ENCODE peak calls at places on chromosome 18, in eight cellular contexts. H, V, Z, I, N, P, E and O are unnamed samples.

GRCh38 chr18:5463390-5463789 is 80.4 kb downstream of the EPB41L3 start:
- DNase-seq in H (no peak), V (peak), Z (no peak), I (no peak), N (no peak), P (no peak), E (no peak), O (no peak)

GRCh38 chr18:9631814-9632496 is 17.6 kb upstream of the PPP4R1 start:
- DNase-seq in H (no peak), V (peak), Z (no peak), I (peak), N (no peak), P (peak), E (no peak), O (no peak)

GRCh38 chr18:22102948-22103663 is 66.3 kb upstream of the GATA6 start:
- DNase-seq in H (no peak), V (no peak), Z (no peak), I (no peak), N (no peak), P (no peak), E (no peak), O (no peak)

GRCh38 chr18:36809590-36810381 is 19.0 kb downstream of the TPGS2 start:
- DNase-seq in H (peak), V (peak), Z (no peak), I (peak), N (peak), P (peak), E (peak), O (no peak)

GRCh38 chr18:74190086-74190485 is 41.8 kb downstream of the TIMM21 start:
- DNase-seq in H (no peak), V (peak), Z (no peak), I (no peak), N (no peak), P (no peak), E (no peak), O (no peak)

GRCh38 chr18:37501136-37501535 is 64.5 kb downstream of the CELF4 start:
- DNase-seq in H (no peak), V (no peak), Z (no peak), I (no peak), N (no peak), P (no peak), E (no peak), O (no peak)

GRCh38 chr18:28588884-28589549 is 412.1 kb upstream of the CDH2 start:
- DNase-seq in H (no peak), V (no peak), Z (no peak), I (no peak), N (no peak), P (no peak), E (no peak), O (no peak)

GRCh38 chr18:49621851-49622351 is 60.0 kb downstream of the LIPG start:
- DNase-seq in H (no peak), V (no peak), Z (no peak), I (no peak), N (no peak), P (no peak), E (no peak), O (no peak)

GRCh38 chr18:12336887-12337286 is 28.8 kb downstream of the TUBB6 start:
- DNase-seq in H (peak), V (peak), Z (no peak), I (no peak), N (no peak), P (no peak), E (no peak), O (no peak)

GRCh38 chr18:62325806-62326645 is 916 bp downstream of the TNFRSF11A start:
- DNase-seq in H (peak), V (no peak), Z (no peak), I (no peak), N (peak), P (no peak), E (no peak), O (no peak)

GRCh38 chr18:70464343-70465114 is 175.7 kb downstream of the SOCS6 start:
- DNase-seq in H (peak), V (peak), Z (peak), I (peak), N (peak), P (no peak), E (peak), O (peak)

GRCh38 chr18:13658444-13659204 is 67.7 kb downstream of the FAM210A start:
- DNase-seq in H (no peak), V (no peak), Z (no peak), I (no peak), N (no peak), P (no peak), E (no peak), O (no peak)

GRCh38 chr18:48637081-48637990 is 98.5 kb downstream of the CTIF start:
- DNase-seq in H (no peak), V (no peak), Z (no peak), I (no peak), N (no peak), P (peak), E (no peak), O (no peak)

GRCh38 chr18:41849632-41850031 is 105.4 kb upstream of the PIK3C3 start:
- DNase-seq in H (no peak), V (no peak), Z (no peak), I (no peak), N (no peak), P (no peak), E (no peak), O (no peak)

GRCh38 chr18:32509121-32509520 is 38.4 kb upstream of the GAREM1 start:
- DNase-seq in H (peak), V (no peak), Z (no peak), I (no peak), N (no peak), P (no peak), E (no peak), O (no peak)

GRCh38 chr18:48813833-48814489 is 136.8 kb downstream of the SMAD7 start:
- DNase-seq in H (no peak), V (no peak), Z (no peak), I (no peak), N (peak), P (no peak), E (peak), O (no peak)

GRCh38 chr18:37965572-37965970 is 400.0 kb upstream of the CELF4 start:
- DNase-seq in H (no peak), V (no peak), Z (no peak), I (no peak), N (no peak), P (no peak), E (no peak), O (no peak)

GRCh38 chr18:8771930-8772329 is 66.6 kb downstream of the MTCL1 start:
- DNase-seq in H (no peak), V (peak), Z (no peak), I (no peak), N (no peak), P (no peak), E (no peak), O (no peak)

GRCh38 chr18:3511980-3512379 is 62.0 kb downstream of the TGIF1 start:
- DNase-seq in H (no peak), V (peak), Z (no peak), I (peak), N (peak), P (peak), E (no peak), O (no peak)

GRCh38 chr18:3084206-3084605 is 71.3 kb upstream of the LPIN2 start:
- DNase-seq in H (no peak), V (no peak), Z (no peak), I (no peak), N (no peak), P (no peak), E (no peak), O (no peak)

GRCh38 chr18:60978338-60978737 is 354.9 kb upstream of the CDH20 start:
- DNase-seq in H (no peak), V (peak), Z (no peak), I (peak), N (no peak), P (no peak), E (no peak), O (no peak)

GRCh38 chr18:73153271-73153670 is 285.5 kb upstream of the NETO1 start:
- DNase-seq in H (no peak), V (no peak), Z (no peak), I (peak), N (no peak), P (no peak), E (no peak), O (no peak)

GRCh38 chr18:79478484-79479113 is 82.9 kb downstream of the NFATC1 start:
- DNase-seq in H (no peak), V (no peak), Z (no peak), I (no peak), N (no peak), P (no peak), E (peak), O (no peak)

GRCh38 chr18:2651981-2652380 is 3.5 kb upstream of the SMCHD1 start:
- DNase-seq in H (no peak), V (no peak), Z (no peak), I (no peak), N (no peak), P (no peak), E (no peak), O (no peak)

GRCh38 chr18:51724790-51725721 is 527.6 kb upstream of the MEX3C start:
- DNase-seq in H (no peak), V (no peak), Z (no peak), I (no peak), N (no peak), P (no peak), E (no peak), O (no peak)